ENCODE peak calls at places on chromosomes 16 and 17, in four cellular contexts. E, D, I and L are unnamed samples.
A peak's percentile ranks its signal among the peaks of the same experiment; 100 is the strongest.

GRCh38 chr17:39236981-39237441 is 11.3 kb upstream of the STAC2 start:
- DNase-seq in E (no peak), D (no peak), I (no peak), L (no peak)

GRCh38 chr17:17666111-17666714 is 15.0 kb upstream of the RAI1 start:
- DNase-seq in E (no peak), D (peak; percentile 90), I (no peak), L (no peak)

GRCh38 chr17:18079543-18079942 is 8.2 kb upstream of the DRG2 start:
- DNase-seq in E (no peak), D (no peak), I (no peak), L (no peak)

GRCh38 chr17:28370744-28371103 is 617 bp upstream of the VTN start:
- DNase-seq in E (no peak), D (no peak), I (no peak), L (no peak)

GRCh38 chr17:79834575-79835469 is 4.4 kb downstream of the CBX4 start:
- DNase-seq in E (peak; percentile 81), D (no peak), I (no peak), L (no peak)

GRCh38 chr17:62714016-62714777 is 86.7 kb downstream of the MRC2 start:
- DNase-seq in E (no peak), D (peak; percentile 30), I (no peak), L (no peak)

GRCh38 chr17:507441-507840 is 154.8 kb upstream of the RPH3AL start:
- DNase-seq in E (no peak), D (no peak), I (no peak), L (no peak)

GRCh38 chr17:1649844-1650409 is at the start of gene RILP:
- DNase-seq in E (peak; percentile 94), D (peak; percentile 59), I (peak; percentile 53), L (no peak)

GRCh38 chr17:12730931-12731521 is 58.3 kb upstream of the ARHGAP44 start:
- DNase-seq in E (peak; percentile 84), D (peak; percentile 17), I (no peak), L (no peak)

GRCh38 chr16:88034770-88035169 is 83.5 kb downstream of the BANP start:
- DNase-seq in E (no peak), D (no peak), I (no peak), L (no peak)

GRCh38 chr16:86222965-86223551 is 287.3 kb upstream of the FOXF1 start:
- DNase-seq in E (no peak), D (no peak), I (no peak), L (no peak)

GRCh38 chr16:11078812-11079459 is 134.6 kb downstream of the CLEC16A start:
- DNase-seq in E (no peak), D (no peak), I (peak; percentile 43), L (peak; percentile 74)

GRCh38 chr16:10601444-10602401 is 21.3 kb upstream of the EMP2 start:
- DNase-seq in E (no peak), D (no peak), I (no peak), L (no peak)

GRCh38 chr17:76946111-76946771 is 78.0 kb downstream of the MGAT5B start:
- DNase-seq in E (no peak), D (no peak), I (no peak), L (no peak)

GRCh38 chr17:3909257-3909656 is 7.0 kb downstream of the P2RX1 start:
- DNase-seq in E (no peak), D (no peak), I (no peak), L (no peak)

GRCh38 chr17:28613916-28614315 is at the start of gene RSKR:
- DNase-seq in E (no peak), D (no peak), I (no peak), L (no peak)

GRCh38 chr16:86672215-86672863 is 94.0 kb downstream of the FOXL1 start:
- DNase-seq in E (no peak), D (no peak), I (no peak), L (no peak)

GRCh38 chr17:2054740-2055493 is at the start of gene HIC1:
- DNase-seq in E (peak; percentile 94), D (peak; percentile 72), I (peak; percentile 66), L (no peak)

GRCh38 chr17:4968916-4969550 is 1.4 kb upstream of the SPAG7 start:
- DNase-seq in E (peak; percentile 83), D (peak; percentile 89), I (no peak), L (peak; percentile 87)

GRCh38 chr16:74813109-74813641 is 38.6 kb upstream of the FA2H start:
- DNase-seq in E (peak; percentile 91), D (peak; percentile 75), I (peak; percentile 49), L (no peak)

GRCh38 chr16:72224260-72224768 is 52.4 kb upstream of the PMFBP1 start:
- DNase-seq in E (no peak), D (peak; percentile 45), I (no peak), L (no peak)

GRCh38 chr16:24701521-24701951 is 27.9 kb upstream of the TNRC6A start:
- DNase-seq in E (peak; percentile 78), D (no peak), I (no peak), L (no peak)

GRCh38 chr17:38572665-38573365 is 32.9 kb downstream of the SRCIN1 start:
- DNase-seq in E (peak; percentile 69), D (no peak), I (no peak), L (no peak)

GRCh38 chr16:52953215-52953614 is 99.5 kb downstream of the CHD9NB start:
- DNase-seq in E (no peak), D (no peak), I (no peak), L (no peak)

GRCh38 chr17:21495281-21495680 is 119.1 kb downstream of the KCNJ12 start:
- DNase-seq in E (no peak), D (no peak), I (no peak), L (no peak)

GRCh38 chr17:3926860-3927627 is 10.8 kb upstream of the P2RX1 start:
- DNase-seq in E (peak; percentile 41), D (no peak), I (no peak), L (no peak)

GRCh38 chr17:58311429-58311894 is 17.1 kb downstream of the TSPOAP1 start:
- DNase-seq in E (peak; percentile 68), D (no peak), I (no peak), L (no peak)

GRCh38 chr16:87464691-87465300 is 28.0 kb downstream of the ZCCHC14 start:
- DNase-seq in E (peak; percentile 91), D (peak; percentile 66), I (peak; percentile 81), L (peak; percentile 88)

GRCh38 chr16:10965440-10966039 is 21.2 kb downstream of the CLEC16A start:
- DNase-seq in E (no peak), D (no peak), I (no peak), L (no peak)

GRCh38 chr17:52181842-52182241 is 23.3 kb upstream of the CA10 start:
- DNase-seq in E (no peak), D (no peak), I (no peak), L (no peak)

GRCh38 chr17:56596741-56597494 is 3.4 kb downstream of the NOG start:
- DNase-seq in E (no peak), D (no peak), I (no peak), L (no peak)

GRCh38 chr16:27305839-27306442 is 7.8 kb upstream of the IL4R start:
- DNase-seq in E (no peak), D (no peak), I (no peak), L (no peak)

GRCh38 chr16:12210258-12210880 is 233.8 kb downstream of the SNX29 start:
- DNase-seq in E (no peak), D (no peak), I (no peak), L (no peak)

GRCh38 chr16:2170587-2171435 is 15.2 kb downstream of the TRAF7 start:
- DNase-seq in E (no peak), D (no peak), I (no peak), L (no peak)

GRCh38 chr17:55496094-55496881 is 15.0 kb downstream of the SMIM36 start:
- DNase-seq in E (no peak), D (peak; percentile 79), I (peak; percentile 13), L (peak; percentile 82)

GRCh38 chr17:81302324-81302723 is 7.2 kb upstream of the SLC38A10 start:
- DNase-seq in E (no peak), D (no peak), I (no peak), L (no peak)

GRCh38 chr17:81303385-81303784 is 8.3 kb upstream of the SLC38A10 start:
- DNase-seq in E (no peak), D (no peak), I (no peak), L (no peak)

GRCh38 chr17:81301195-81302144 is 6.4 kb upstream of the SLC38A10 start:
- DNase-seq in E (no peak), D (no peak), I (no peak), L (no peak)

GRCh38 chr17:81304196-81305015 is 9.3 kb upstream of the SLC38A10 start:
- DNase-seq in E (no peak), D (no peak), I (no peak), L (no peak)

GRCh38 chr17:81302861-81303326 is 7.8 kb upstream of the SLC38A10 start:
- DNase-seq in E (no peak), D (no peak), I (no peak), L (no peak)
- TF ChIP-seq CTCF in E (no peak), D (no peak), I (no peak), L (no peak)

GRCh38 chr17:68794636-68795503 is 160.3 kb downstream of the ABCA8 start:
- DNase-seq in E (no peak), D (peak; percentile 16), I (peak; percentile 50), L (no peak)
- H3K4me3 ChIP-seq in E (no peak overlapping the region), D (no peak overlapping the region), I (peak overlapping the region; percentile 4), L (no peak overlapping the region)

DNA sequence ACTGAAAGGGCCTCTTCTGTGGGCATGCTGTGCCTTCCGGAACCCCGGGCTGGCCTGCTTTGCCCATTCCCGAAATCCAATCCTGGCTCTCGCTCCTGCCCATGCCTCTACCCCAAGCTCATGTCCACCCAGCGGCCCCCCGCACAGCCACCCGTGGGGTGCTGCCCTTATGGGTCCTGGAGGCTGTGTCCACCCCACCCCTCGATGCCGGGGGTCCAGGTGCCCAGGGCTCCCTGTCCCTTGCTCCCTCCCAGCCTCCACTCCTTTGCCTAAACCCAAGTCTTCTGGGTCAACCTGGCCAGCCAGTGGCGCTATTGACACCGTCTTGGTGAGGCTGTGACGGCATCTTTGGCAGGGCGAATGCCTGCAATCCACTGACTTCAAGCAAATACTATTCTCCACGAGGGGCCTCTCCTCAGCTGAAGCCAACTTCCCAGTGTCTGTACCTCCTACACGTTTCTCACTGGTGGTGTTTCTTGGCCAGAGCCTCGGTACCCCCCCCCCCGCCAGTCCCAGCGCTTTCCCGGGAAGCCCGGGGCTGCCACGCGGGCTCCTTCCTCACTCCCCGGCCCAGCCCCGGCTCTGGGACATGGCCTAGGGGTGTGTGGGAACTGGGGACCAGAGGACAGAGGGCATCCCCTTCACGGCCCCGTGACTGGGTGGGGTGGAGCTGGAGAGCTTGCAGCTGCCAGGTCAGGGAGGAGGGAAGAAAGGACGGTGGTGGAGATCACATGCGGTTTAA is 12.2 kb upstream of the DUS1L start:
- DNase-seq in E (no peak), D (no peak), I (peak; percentile 55), L (no peak)
- TF ChIP-seq CTCF in E (no peak), D (no peak), I (no peak), L (no peak)

DNA sequence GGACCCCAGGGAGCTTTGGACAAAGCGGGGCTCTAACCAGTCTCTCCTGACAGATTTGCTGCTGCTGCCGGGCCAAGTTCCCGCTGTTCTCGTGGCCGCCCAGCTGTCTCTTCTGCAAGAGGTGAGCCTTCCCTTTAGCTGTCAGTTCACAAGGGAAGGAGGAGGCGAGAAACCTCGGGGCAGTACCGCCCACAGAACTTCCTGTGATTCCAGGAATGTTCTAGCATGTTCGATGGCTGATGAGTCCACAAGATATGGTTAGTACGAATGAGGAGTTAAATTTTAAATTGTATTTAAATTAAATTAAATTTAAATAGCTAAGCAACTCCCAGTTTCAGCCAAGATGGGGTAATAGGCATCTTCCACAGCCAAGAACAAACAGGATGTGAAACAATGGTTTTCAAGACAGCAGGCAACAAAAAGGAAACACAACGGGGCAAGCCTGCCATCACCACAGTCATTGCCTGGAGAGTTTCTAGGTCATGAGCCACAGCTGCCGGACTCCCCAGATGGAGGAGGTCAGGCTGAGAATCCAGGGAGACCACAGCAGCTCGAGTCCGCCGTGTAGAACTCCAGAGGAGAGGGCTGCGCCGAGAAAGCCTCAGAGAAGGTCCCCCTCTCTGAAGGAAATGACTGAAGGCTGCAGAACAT is 9.5 kb upstream of the TCF25 start:
- DNase-seq in E (no peak), D (peak; percentile 77), I (peak; percentile 29), L (no peak)
- H3K4me3 ChIP-seq in E (no peak overlapping the region), D (no peak overlapping the region), I (no peak overlapping the region), L (no peak overlapping the region)